ENCODE peak calls at places on chromosome 6, in four cellular contexts. P, B, K and M are unnamed samples.

GRCh38 chr6:157455731-157456523 is 74.9 kb downstream of the ZDHHC14 start:
- DNase-seq in P (peak; percentile 60), B (no peak), K (no peak), M (no peak)

GRCh38 chr6:166490671-166491500 is 95.6 kb downstream of the RAMACL start:
- DNase-seq in P (no peak), B (peak; percentile 83), K (no peak), M (peak; percentile 90)

GRCh38 chr6:121800047-121800446 is 364.6 kb downstream of the GJA1 start:
- DNase-seq in P (no peak), B (no peak), K (no peak), M (no peak)

GRCh38 chr6:106688177-106688951 is 59.0 kb downstream of the QRSL1 start:
- DNase-seq in P (no peak), B (no peak), K (no peak), M (no peak)

GRCh38 chr6:132289761-132290160 is 111.5 kb downstream of the MOXD1 start:
- DNase-seq in P (no peak), B (no peak), K (no peak), M (no peak)

GRCh38 chr6:170317718-170318117 is 11.2 kb downstream of the FAM120B start:
- DNase-seq in P (no peak), B (no peak), K (no peak), M (no peak)

GRCh38 chr6:26305097-26305841 is 59.7 kb upstream of the BTN3A2 start:
- DNase-seq in P (no peak), B (peak; percentile 84), K (peak; percentile 76), M (peak; percentile 73)

GRCh38 chr6:122144229-122144628 is 255.2 kb upstream of the HSF2 start:
- DNase-seq in P (no peak), B (no peak), K (no peak), M (no peak)

GRCh38 chr6:1029196-1029595 is 282.7 kb upstream of the FOXQ1 start:
- DNase-seq in P (no peak), B (peak; percentile 19), K (no peak), M (no peak)

GRCh38 chr6:144266091-144266649 is 19.0 kb upstream of the UTRN start:
- DNase-seq in P (no peak), B (peak; percentile 88), K (no peak), M (peak; percentile 84)

GRCh38 chr6:156771047-156771446 is 6.1 kb upstream of the ARID1B start:
- DNase-seq in P (no peak), B (no peak), K (no peak), M (no peak)

GRCh38 chr6:56984374-56984773 is 29.5 kb downstream of the BEND6 start:
- DNase-seq in P (no peak), B (peak; percentile 39), K (no peak), M (peak; percentile 57)

GRCh38 chr6:44645276-44645675 is 257.8 kb downstream of the CDC5L start:
- DNase-seq in P (no peak), B (no peak), K (no peak), M (no peak)

GRCh38 chr6:21438237-21438985 is 155.1 kb upstream of the SOX4 start:
- DNase-seq in P (no peak), B (no peak), K (peak; percentile 22), M (no peak)

GRCh38 chr6:24903681-24904080 is 32.1 kb downstream of the RIPOR2 start:
- DNase-seq in P (no peak), B (no peak), K (no peak), M (no peak)

GRCh38 chr6:122033564-122034181 is 365.8 kb upstream of the HSF2 start:
- DNase-seq in P (no peak), B (peak; percentile 74), K (no peak), M (peak; percentile 78)

GRCh38 chr6:34423254-34423653 is 2.6 kb downstream of the RPS10 start:
- DNase-seq in P (no peak), B (peak; percentile 25), K (no peak), M (no peak)

GRCh38 chr6:155495011-155495768 is 39.6 kb upstream of the NOX3 start:
- DNase-seq in P (peak; percentile 4), B (peak; percentile 94), K (no peak), M (peak; percentile 93)

GRCh38 chr6:6690144-6690483 is 101.6 kb downstream of the LY86 start:
- DNase-seq in P (no peak), B (no peak), K (no peak), M (no peak)

GRCh38 chr6:56040271-56040670 is 164.9 kb upstream of the BMP5 start:
- DNase-seq in P (no peak), B (peak; percentile 92), K (no peak), M (peak; percentile 71)

GRCh38 chr6:19377722-19378121 is 459.4 kb upstream of the ID4 start:
- DNase-seq in P (no peak), B (no peak), K (no peak), M (no peak)

GRCh38 chr6:35500782-35501181 is 3.9 kb upstream of the TEAD3 start:
- DNase-seq in P (no peak), B (peak; percentile 41), K (no peak), M (peak; percentile 28)

GRCh38 chr6:143745160-143746133 is 67.7 kb downstream of the PHACTR2 start:
- DNase-seq in P (no peak), B (peak; percentile 64), K (no peak), M (peak; percentile 73)

GRCh38 chr6:46586896-46587295 is 65.7 kb downstream of the CYP39A1 start:
- DNase-seq in P (no peak), B (no peak), K (no peak), M (no peak)

GRCh38 chr6:29941006-29941405 is 1.3 kb upstream of the HLA-A start:
- DNase-seq in P (no peak), B (no peak), K (no peak), M (no peak)

GRCh38 chr6:152293404-152293803 is 343.8 kb downstream of the SYNE1 start:
- DNase-seq in P (no peak), B (no peak), K (no peak), M (no peak)

GRCh38 chr6:44955145-44955544 is 373.0 kb upstream of the RUNX2 start:
- DNase-seq in P (no peak), B (no peak), K (no peak), M (no peak)

GRCh38 chr6:75602164-75602896 is 650 bp downstream of the SENP6 start:
- DNase-seq in P (peak; percentile 53), B (peak; percentile 68), K (peak; percentile 73), M (peak; percentile 52)

GRCh38 chr6:167141667-167142432 is 15.9 kb downstream of the GPR31 start:
- DNase-seq in P (peak; percentile 47), B (no peak), K (peak; percentile 60), M (peak; percentile 31)

GRCh38 chr6:66717786-66718185 is 1010.8 kb upstream of the EYS start:
- DNase-seq in P (no peak), B (no peak), K (no peak), M (no peak)

GRCh38 chr6:73309784-73310502 is 44.1 kb downstream of the DPPA5 start:
- DNase-seq in P (peak; percentile 32), B (peak; percentile 54), K (peak; percentile 65), M (peak; percentile 59)

GRCh38 chr6:15423286-15423957 is 177.6 kb downstream of the JARID2 start:
- DNase-seq in P (no peak), B (no peak), K (no peak), M (no peak)

GRCh38 chr6:158172001-158172400 is 3.9 kb downstream of the GTF2H5 start:
- DNase-seq in P (no peak), B (no peak), K (no peak), M (no peak)

GRCh38 chr6:140985679-140986275 is 1146.9 kb upstream of the GJE1 start:
- DNase-seq in P (no peak), B (peak; percentile 63), K (no peak), M (no peak)